ENCODE peak calls at places on chromosomes 11 and 22, in five cellular contexts. One of them, this sample, is unnamed.

GRCh38 chr11:12901874-12902481 is 107.1 kb upstream of the RASSF10 start:
- DNase-seq in upper lobe of right lung: no peak
- DNase-seq in AG04450: no peak
- DNase-seq in brain microvascular endothelial cell: no peak
- DNase-seq in progenitor cell of endocrine pancreas: no peak
- DNase-seq in this sample: no peak

GRCh38 chr11:34749666-34750659 is 129.1 kb downstream of the EHF start:
- DNase-seq in upper lobe of right lung: peak; percentile 88
- DNase-seq in AG04450: peak; percentile 57
- DNase-seq in brain microvascular endothelial cell: peak; percentile 74
- DNase-seq in progenitor cell of endocrine pancreas: no peak
- DNase-seq in this sample: no peak

GRCh38 chr11:42049650-42050049 is 590.2 kb upstream of the LRRC4C start:
- DNase-seq in upper lobe of right lung: no peak
- DNase-seq in AG04450: no peak
- DNase-seq in brain microvascular endothelial cell: no peak
- DNase-seq in progenitor cell of endocrine pancreas: no peak
- DNase-seq in this sample: no peak

GRCh38 chr11:73152861-73153483 is 10.9 kb upstream of the FCHSD2 start:
- DNase-seq in upper lobe of right lung: no peak
- DNase-seq in AG04450: no peak
- DNase-seq in brain microvascular endothelial cell: no peak
- DNase-seq in progenitor cell of endocrine pancreas: no peak
- DNase-seq in this sample: peak; percentile 68

GRCh38 chr11:131511794-131512193 is 141.4 kb downstream of the NTM start:
- DNase-seq in upper lobe of right lung: no peak
- DNase-seq in AG04450: no peak
- DNase-seq in brain microvascular endothelial cell: peak; percentile 3
- DNase-seq in progenitor cell of endocrine pancreas: peak; percentile 34
- DNase-seq in this sample: no peak

GRCh38 chr22:39350803-39351688 is 1.3 kb downstream of the SYNGR1 start:
- DNase-seq in upper lobe of right lung: no peak
- DNase-seq in AG04450: no peak
- DNase-seq in brain microvascular endothelial cell: no peak
- DNase-seq in progenitor cell of endocrine pancreas: no peak
- DNase-seq in this sample: no peak

GRCh38 chr11:133306019-133306418 is 226.3 kb downstream of the OPCML start:
- DNase-seq in upper lobe of right lung: no peak
- DNase-seq in AG04450: no peak
- DNase-seq in brain microvascular endothelial cell: no peak
- DNase-seq in progenitor cell of endocrine pancreas: no peak
- DNase-seq in this sample: no peak

GRCh38 chr11:44589301-44589700 is 23.8 kb downstream of the CD82 start:
- DNase-seq in upper lobe of right lung: no peak
- DNase-seq in AG04450: peak; percentile 84
- DNase-seq in brain microvascular endothelial cell: peak; percentile 82
- DNase-seq in progenitor cell of endocrine pancreas: no peak
- DNase-seq in this sample: no peak

GRCh38 chr22:20267441-20268288 is 453 bp downstream of the RTN4R start:
- DNase-seq in upper lobe of right lung: peak; percentile 82
- DNase-seq in AG04450: no peak
- DNase-seq in brain microvascular endothelial cell: no peak
- DNase-seq in progenitor cell of endocrine pancreas: peak; percentile 27
- DNase-seq in this sample: no peak

GRCh38 chr11:114796954-114797721 is 118.8 kb downstream of the NXPE2 start:
- DNase-seq in upper lobe of right lung: no peak
- DNase-seq in AG04450: no peak
- DNase-seq in brain microvascular endothelial cell: no peak
- DNase-seq in progenitor cell of endocrine pancreas: no peak
- DNase-seq in this sample: no peak

GRCh38 chr11:107857550-107858216 is 904 bp downstream of the SLC35F2 start:
- DNase-seq in upper lobe of right lung: peak; percentile 69
- DNase-seq in AG04450: no peak
- DNase-seq in brain microvascular endothelial cell: peak; percentile 7
- DNase-seq in progenitor cell of endocrine pancreas: no peak
- DNase-seq in this sample: no peak

GRCh38 chr11:107859459-107860239 is 1.1 kb upstream of the SLC35F2 start:
- DNase-seq in upper lobe of right lung: no peak
- DNase-seq in AG04450: no peak
- DNase-seq in brain microvascular endothelial cell: no peak
- DNase-seq in progenitor cell of endocrine pancreas: no peak
- DNase-seq in this sample: peak; percentile 23

GRCh38 chr11:107856180-107856980 is 2.2 kb downstream of the SLC35F2 start:
- DNase-seq in upper lobe of right lung: no peak
- DNase-seq in AG04450: no peak
- DNase-seq in brain microvascular endothelial cell: no peak
- DNase-seq in progenitor cell of endocrine pancreas: no peak
- DNase-seq in this sample: no peak

GRCh38 chr11:107856981-107857517 is 1.5 kb downstream of the SLC35F2 start:
- DNase-seq in upper lobe of right lung: no peak
- DNase-seq in AG04450: no peak
- DNase-seq in brain microvascular endothelial cell: no peak
- DNase-seq in progenitor cell of endocrine pancreas: no peak
- DNase-seq in this sample: no peak

GRCh38 chr11:107858217-107859070 is at the start of gene SLC35F2:
- DNase-seq in upper lobe of right lung: peak; percentile 85
- DNase-seq in AG04450: no peak
- DNase-seq in brain microvascular endothelial cell: peak; percentile 42
- DNase-seq in progenitor cell of endocrine pancreas: peak; percentile 64
- DNase-seq in this sample: peak; percentile 78
- TF ChIP-seq CTCF in upper lobe of right lung: no peak
- TF ChIP-seq CTCF in AG04450: peak; percentile 2
- TF ChIP-seq CTCF in brain microvascular endothelial cell: no peak
- TF ChIP-seq CTCF in progenitor cell of endocrine pancreas: no peak
- TF ChIP-seq CTCF in this sample: no peak

DNA sequence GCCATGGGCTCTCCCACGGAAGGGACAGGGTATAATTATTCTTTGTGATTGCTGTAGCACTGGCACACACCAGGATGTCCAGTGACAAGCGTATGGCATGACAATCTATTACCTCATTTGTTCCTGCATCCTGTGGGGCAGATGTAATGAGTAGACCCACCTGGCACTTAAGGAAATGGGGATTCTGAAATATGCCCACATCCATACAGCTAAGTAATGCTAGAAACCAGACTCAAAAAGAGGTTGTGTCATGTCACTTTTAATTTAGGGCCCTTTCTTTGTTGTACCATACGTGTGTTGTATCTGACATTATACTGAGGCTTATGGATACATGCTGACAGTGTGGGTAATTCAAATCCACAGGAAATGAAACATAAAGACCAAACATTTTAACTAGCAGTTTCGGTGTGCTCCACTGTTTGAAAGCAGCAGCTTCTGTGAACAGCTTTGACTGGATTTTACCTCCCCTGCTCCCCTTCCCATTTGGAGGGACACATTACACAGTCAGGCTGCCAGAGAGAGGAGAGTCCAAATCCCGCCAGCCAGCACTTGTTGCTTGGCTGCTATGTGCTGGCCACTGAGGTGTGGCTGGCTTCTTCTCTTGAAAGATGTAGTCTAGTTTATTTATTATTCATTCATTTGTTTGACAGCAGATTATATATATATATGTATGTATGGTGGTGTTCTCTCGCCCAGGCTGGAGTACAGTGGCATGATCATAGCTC is 21.3 kb downstream of the GRAMD1B start:
- DNase-seq in upper lobe of right lung: no peak
- DNase-seq in AG04450: no peak
- DNase-seq in brain microvascular endothelial cell: no peak
- DNase-seq in progenitor cell of endocrine pancreas: no peak
- DNase-seq in this sample: no peak
- TF ChIP-seq CTCF in upper lobe of right lung: no peak
- TF ChIP-seq CTCF in AG04450: no peak
- TF ChIP-seq CTCF in brain microvascular endothelial cell: no peak
- TF ChIP-seq CTCF in progenitor cell of endocrine pancreas: no peak
- TF ChIP-seq CTCF in this sample: no peak

DNA sequence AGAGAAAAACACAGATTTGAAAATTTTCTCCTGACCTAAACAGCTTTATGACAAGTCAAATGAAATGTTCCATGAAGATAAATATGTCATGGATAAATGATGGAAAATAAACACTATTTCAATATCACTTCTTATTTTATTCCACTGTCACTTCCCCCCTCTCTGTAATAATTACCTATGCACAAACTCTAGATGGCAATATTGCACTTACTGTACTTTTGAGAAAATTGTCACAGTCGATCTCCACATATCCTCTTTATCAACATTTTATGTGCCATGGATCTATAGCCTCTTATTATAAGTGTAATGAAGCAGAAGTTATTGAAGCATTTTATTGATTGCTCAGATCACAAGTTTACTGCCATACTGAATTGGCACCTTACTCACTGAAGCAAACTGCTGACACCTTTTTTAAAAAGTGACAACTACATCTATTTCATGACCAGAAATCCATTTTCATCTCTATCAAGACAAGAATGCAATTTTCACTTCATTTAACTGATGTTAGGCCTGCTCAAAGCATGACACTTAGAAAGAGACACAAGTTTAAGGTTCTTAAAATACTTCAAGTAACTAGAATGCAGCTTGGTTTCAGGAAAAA is 133.4 kb downstream of the DCDC1 start:
- DNase-seq in upper lobe of right lung: no peak
- DNase-seq in AG04450: no peak
- DNase-seq in brain microvascular endothelial cell: no peak
- DNase-seq in progenitor cell of endocrine pancreas: no peak
- DNase-seq in this sample: no peak
- TF ChIP-seq CTCF in upper lobe of right lung: peak; percentile 15
- TF ChIP-seq CTCF in AG04450: peak; percentile 31
- TF ChIP-seq CTCF in brain microvascular endothelial cell: peak; percentile 27
- TF ChIP-seq CTCF in progenitor cell of endocrine pancreas: no peak
- TF ChIP-seq CTCF in this sample: no peak

GRCh38 chr22:23380230-23380573 is 199.9 kb downstream of the IGLL1 start:
- DNase-seq in upper lobe of right lung: no peak
- DNase-seq in AG04450: no peak
- DNase-seq in brain microvascular endothelial cell: no peak
- DNase-seq in progenitor cell of endocrine pancreas: no peak
- DNase-seq in this sample: no peak

GRCh38 chr22:23375031-23375827 is 194.9 kb downstream of the BCR start:
- DNase-seq in upper lobe of right lung: no peak
- DNase-seq in AG04450: no peak
- DNase-seq in brain microvascular endothelial cell: no peak
- DNase-seq in progenitor cell of endocrine pancreas: no peak
- DNase-seq in this sample: no peak

GRCh38 chr22:23377767-23378166 is 197.5 kb downstream of the BCR start:
- DNase-seq in upper lobe of right lung: no peak
- DNase-seq in AG04450: no peak
- DNase-seq in brain microvascular endothelial cell: no peak
- DNase-seq in progenitor cell of endocrine pancreas: no peak
- DNase-seq in this sample: no peak

GRCh38 chr22:23373601-23374000 is 193.3 kb downstream of the BCR start:
- DNase-seq in upper lobe of right lung: no peak
- DNase-seq in AG04450: no peak
- DNase-seq in brain microvascular endothelial cell: no peak
- DNase-seq in progenitor cell of endocrine pancreas: no peak
- DNase-seq in this sample: no peak

DNA sequence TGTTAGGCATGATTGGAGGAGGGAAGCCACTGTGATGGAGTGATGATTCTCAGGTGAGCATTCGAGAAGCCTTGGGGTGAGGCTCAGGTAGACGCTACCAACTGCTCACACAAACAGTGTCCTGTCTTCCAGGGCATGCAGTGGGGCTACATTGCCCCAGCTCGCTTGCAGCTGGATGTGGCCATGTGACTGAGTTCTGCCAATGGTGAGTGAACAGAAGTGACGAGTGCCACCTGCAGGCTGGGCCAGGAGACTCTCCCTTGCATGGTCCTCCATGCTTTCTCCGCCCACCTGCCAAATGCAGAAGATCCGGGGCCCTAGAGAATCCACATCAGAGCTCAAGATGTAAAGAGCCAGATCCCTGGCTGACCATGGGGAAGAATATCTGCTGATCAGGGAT is 195.9 kb downstream of the BCR start:
- DNase-seq in upper lobe of right lung: no peak
- DNase-seq in AG04450: no peak
- DNase-seq in brain microvascular endothelial cell: no peak
- DNase-seq in progenitor cell of endocrine pancreas: no peak
- DNase-seq in this sample: no peak
- TF ChIP-seq CTCF in upper lobe of right lung: peak; percentile 11
- TF ChIP-seq CTCF in AG04450: peak; percentile 27
- TF ChIP-seq CTCF in brain microvascular endothelial cell: peak; percentile 28
- TF ChIP-seq CTCF in progenitor cell of endocrine pancreas: peak; percentile 30
- TF ChIP-seq CTCF in this sample: no peak